ENCODE peak calls at places on chromosomes 1 and 21, in seven cellular contexts. P is neural crest cell; J is activated T-cell treated with anti-CD3 and anti-CD28 coated beads for 24 hours; B is NCI-H1436; W is NCI-H1105 treated with DMSO at 0.1 percent for 48 hours; O is H54; F is effector CD4-positive, alpha-beta T cell. G is an unnamed sample.

GRCh38 chr21:25572895-25573310 is 34.4 kb downstream of the MRPL39 start:
- DNase-seq in P (no peak), J (no peak), B (no peak), W (no peak), O (no peak), F (no peak), G (no peak)

GRCh38 chr21:45142469-45142868 is 68.1 kb downstream of the ADARB1 start:
- DNase-seq in P (no peak), J (no peak), B (no peak), W (no peak), O (peak; percentile 82), F (no peak), G (no peak)

GRCh38 chr1:111739984-111740765 is 980 bp upstream of the INKA2 start:
- DNase-seq in P (peak; percentile 48), J (no peak), B (peak; percentile 49), W (peak; percentile 65), O (no peak), F (no peak), G (peak; percentile 63)

GRCh38 chr1:186753241-186753640 is 73.0 kb upstream of the PTGS2 start:
- DNase-seq in P (no peak), J (no peak), B (no peak), W (no peak), O (no peak), F (no peak), G (no peak)

GRCh38 chr1:154213274-154213673 is 7.1 kb upstream of the CFAP141 start:
- DNase-seq in P (no peak), J (no peak), B (no peak), W (no peak), O (peak; percentile 64), F (no peak), G (no peak)

GRCh38 chr1:150873521-150873920 is 2.9 kb downstream of the ARNT start:
- DNase-seq in P (no peak), J (no peak), B (no peak), W (no peak), O (no peak), F (no peak), G (no peak)

GRCh38 chr1:29975036-29975694 is 738.8 kb downstream of the PTPRU start:
- DNase-seq in P (peak; percentile 55), J (no peak), B (no peak), W (no peak), O (no peak), F (no peak), G (no peak)

GRCh38 chr1:54275349-54275748 is 75.4 kb downstream of the MRPL37 start:
- DNase-seq in P (no peak), J (no peak), B (no peak), W (no peak), O (peak; percentile 42), F (no peak), G (no peak)

GRCh38 chr1:76136894-76137293 is 62.3 kb downstream of the ST6GALNAC3 start:
- DNase-seq in P (no peak), J (no peak), B (no peak), W (no peak), O (no peak), F (no peak), G (no peak)

GRCh38 chr1:232553050-232553754 is 76.7 kb downstream of the SIPA1L2 start:
- DNase-seq in P (no peak), J (no peak), B (no peak), W (no peak), O (no peak), F (no peak), G (no peak)

GRCh38 chr1:88549536-88549935 is 134.5 kb upstream of the PKN2 start:
- DNase-seq in P (no peak), J (no peak), B (no peak), W (peak; percentile 6), O (no peak), F (no peak), G (no peak)

GRCh38 chr1:3001471-3002348 is 19.6 kb upstream of the ACTRT2 start:
- DNase-seq in P (no peak), J (no peak), B (no peak), W (no peak), O (no peak), F (no peak), G (no peak)

GRCh38 chr21:34201441-34201838 is 128.1 kb downstream of the MRPS6 start:
- DNase-seq in P (no peak), J (no peak), B (no peak), W (no peak), O (no peak), F (no peak), G (no peak)

GRCh38 chr1:22071511-22071910 is 19.0 kb downstream of the CDC42 start:
- DNase-seq in P (no peak), J (no peak), B (no peak), W (no peak), O (no peak), F (no peak), G (no peak)

GRCh38 chr1:43821471-43821870 is 112.1 kb upstream of the ARTN start:
- DNase-seq in P (no peak), J (no peak), B (no peak), W (no peak), O (no peak), F (no peak), G (no peak)

GRCh38 chr1:44086722-44087474 is 31.7 kb upstream of the KLF17 start:
- DNase-seq in P (no peak), J (no peak), B (peak; percentile 14), W (peak; percentile 96), O (no peak), F (no peak), G (no peak)

GRCh38 chr1:173383341-173383740 is 93.8 kb upstream of the PRDX6 start:
- DNase-seq in P (no peak), J (no peak), B (no peak), W (no peak), O (no peak), F (no peak), G (no peak)

GRCh38 chr1:71521655-71522264 is 440.9 kb upstream of the ZRANB2 start:
- DNase-seq in P (peak; percentile 16), J (no peak), B (peak; percentile 35), W (peak; percentile 65), O (no peak), F (no peak), G (peak; percentile 3)

GRCh38 chr1:112061852-112062451 is 72.5 kb upstream of the KCND3 start:
- DNase-seq in P (no peak), J (no peak), B (no peak), W (no peak), O (no peak), F (no peak), G (no peak)

GRCh38 chr1:31196685-31197084 is 43.0 kb downstream of the NKAIN1 start:
- DNase-seq in P (no peak), J (no peak), B (no peak), W (no peak), O (peak; percentile 45), F (no peak), G (no peak)

GRCh38 chr1:245051349-245052221 is 103.2 kb upstream of the KIF26B start:
- DNase-seq in P (no peak), J (no peak), B (no peak), W (no peak), O (no peak), F (no peak), G (no peak)

GRCh38 chr1:7101187-7101586 is 315.9 kb downstream of the CAMTA1 start:
- DNase-seq in P (no peak), J (no peak), B (no peak), W (no peak), O (no peak), F (no peak), G (no peak)

GRCh38 chr21:25298512-25299491 is 308.5 kb downstream of the MRPL39 start:
- DNase-seq in P (no peak), J (no peak), B (no peak), W (no peak), O (no peak), F (no peak), G (no peak)

G was measured in nucleus accumbens.